ENCODE peak calls at places on chromosome 14, in ten cellular contexts. One of them, this sample, is unnamed.

GRCh38 chr14:64673748-64674147 is 30.5 kb upstream of the PLEKHG3 start:
- DNase-seq in breast epithelium: no peak
- DNase-seq in body of pancreas: no peak
- DNase-seq in H54: no peak
- DNase-seq in erythroblast: peak
- DNase-seq in uterus: no peak
- DNase-seq in endothelial cell of umbilical vein: no peak
- DNase-seq in lower leg skin: no peak
- DNase-seq in K562: no peak
- DNase-seq in heart left ventricle: no peak
- DNase-seq in this sample: no peak

GRCh38 chr14:49991491-49991890 is 98.6 kb downstream of the ARF6 start:
- DNase-seq in breast epithelium: no peak
- DNase-seq in body of pancreas: no peak
- DNase-seq in H54: no peak
- DNase-seq in erythroblast: no peak
- DNase-seq in uterus: no peak
- DNase-seq in endothelial cell of umbilical vein: no peak
- DNase-seq in lower leg skin: peak
- DNase-seq in K562: peak
- DNase-seq in heart left ventricle: no peak
- DNase-seq in this sample: no peak

GRCh38 chr14:92088494-92088893 is 17.9 kb downstream of the ATXN3 start:
- DNase-seq in breast epithelium: no peak
- DNase-seq in body of pancreas: no peak
- DNase-seq in H54: no peak
- DNase-seq in erythroblast: no peak
- DNase-seq in uterus: no peak
- DNase-seq in endothelial cell of umbilical vein: no peak
- DNase-seq in lower leg skin: no peak
- DNase-seq in K562: no peak
- DNase-seq in heart left ventricle: no peak
- DNase-seq in this sample: no peak

GRCh38 chr14:64296561-64296960 is 2.4 kb upstream of the ESR2 start:
- DNase-seq in breast epithelium: no peak
- DNase-seq in body of pancreas: no peak
- DNase-seq in H54: no peak
- DNase-seq in erythroblast: no peak
- DNase-seq in uterus: peak
- DNase-seq in endothelial cell of umbilical vein: peak
- DNase-seq in lower leg skin: no peak
- DNase-seq in K562: no peak
- DNase-seq in heart left ventricle: no peak
- DNase-seq in this sample: no peak

GRCh38 chr14:84343637-84344036 is 1186.3 kb upstream of the FLRT2 start:
- DNase-seq in breast epithelium: no peak
- DNase-seq in body of pancreas: no peak
- DNase-seq in H54: no peak
- DNase-seq in erythroblast: no peak
- DNase-seq in uterus: no peak
- DNase-seq in endothelial cell of umbilical vein: peak
- DNase-seq in lower leg skin: no peak
- DNase-seq in K562: no peak
- DNase-seq in heart left ventricle: no peak
- DNase-seq in this sample: no peak

GRCh38 chr14:89330236-89331002 is 86.6 kb downstream of the FOXN3 start:
- DNase-seq in breast epithelium: no peak
- DNase-seq in body of pancreas: peak
- DNase-seq in H54: no peak
- DNase-seq in erythroblast: no peak
- DNase-seq in uterus: peak
- DNase-seq in endothelial cell of umbilical vein: no peak
- DNase-seq in lower leg skin: no peak
- DNase-seq in K562: no peak
- DNase-seq in heart left ventricle: no peak
- DNase-seq in this sample: no peak

GRCh38 chr14:30719137-30719536 is 97.0 kb downstream of the SCFD1 start:
- DNase-seq in breast epithelium: no peak
- DNase-seq in body of pancreas: no peak
- DNase-seq in H54: no peak
- DNase-seq in erythroblast: no peak
- DNase-seq in uterus: no peak
- DNase-seq in endothelial cell of umbilical vein: no peak
- DNase-seq in lower leg skin: no peak
- DNase-seq in K562: no peak
- DNase-seq in heart left ventricle: no peak
- DNase-seq in this sample: no peak

GRCh38 chr14:89534896-89535615 is 118.0 kb upstream of the FOXN3 start:
- DNase-seq in breast epithelium: no peak
- DNase-seq in body of pancreas: no peak
- DNase-seq in H54: no peak
- DNase-seq in erythroblast: no peak
- DNase-seq in uterus: no peak
- DNase-seq in endothelial cell of umbilical vein: peak
- DNase-seq in lower leg skin: no peak
- DNase-seq in K562: no peak
- DNase-seq in heart left ventricle: no peak
- DNase-seq in this sample: no peak

GRCh38 chr14:101480022-101480746 is 81.1 kb upstream of the DIO3 start:
- DNase-seq in breast epithelium: no peak
- DNase-seq in body of pancreas: peak
- DNase-seq in H54: no peak
- DNase-seq in erythroblast: no peak
- DNase-seq in uterus: peak
- DNase-seq in endothelial cell of umbilical vein: no peak
- DNase-seq in lower leg skin: peak
- DNase-seq in K562: no peak
- DNase-seq in heart left ventricle: peak
- DNase-seq in this sample: no peak

GRCh38 chr14:90644882-90645281 is 171.3 kb downstream of the TTC7B start:
- DNase-seq in breast epithelium: no peak
- DNase-seq in body of pancreas: peak
- DNase-seq in H54: no peak
- DNase-seq in erythroblast: no peak
- DNase-seq in uterus: peak
- DNase-seq in endothelial cell of umbilical vein: no peak
- DNase-seq in lower leg skin: no peak
- DNase-seq in K562: no peak
- DNase-seq in heart left ventricle: no peak
- DNase-seq in this sample: no peak

GRCh38 chr14:63436286-63437098 is 106.7 kb downstream of the PPP2R5E start:
- DNase-seq in breast epithelium: no peak
- DNase-seq in body of pancreas: no peak
- DNase-seq in H54: no peak
- DNase-seq in erythroblast: no peak
- DNase-seq in uterus: no peak
- DNase-seq in endothelial cell of umbilical vein: no peak
- DNase-seq in lower leg skin: no peak
- DNase-seq in K562: no peak
- DNase-seq in heart left ventricle: no peak
- DNase-seq in this sample: no peak

GRCh38 chr14:76091036-76091435 is 60.7 kb upstream of the GPATCH2L start:
- DNase-seq in breast epithelium: peak
- DNase-seq in body of pancreas: peak
- DNase-seq in H54: no peak
- DNase-seq in erythroblast: no peak
- DNase-seq in uterus: peak
- DNase-seq in endothelial cell of umbilical vein: peak
- DNase-seq in lower leg skin: peak
- DNase-seq in K562: peak
- DNase-seq in heart left ventricle: peak
- DNase-seq in this sample: no peak

GRCh38 chr14:73850940-73851339 is 691 bp upstream of the PTGR2 start:
- DNase-seq in breast epithelium: no peak
- DNase-seq in body of pancreas: no peak
- DNase-seq in H54: no peak
- DNase-seq in erythroblast: no peak
- DNase-seq in uterus: no peak
- DNase-seq in endothelial cell of umbilical vein: peak
- DNase-seq in lower leg skin: no peak
- DNase-seq in K562: no peak
- DNase-seq in heart left ventricle: no peak
- DNase-seq in this sample: no peak

GRCh38 chr14:98345186-98345585 is 926.8 kb downstream of the BCL11B start:
- DNase-seq in breast epithelium: no peak
- DNase-seq in body of pancreas: no peak
- DNase-seq in H54: no peak
- DNase-seq in erythroblast: no peak
- DNase-seq in uterus: no peak
- DNase-seq in endothelial cell of umbilical vein: no peak
- DNase-seq in lower leg skin: no peak
- DNase-seq in K562: no peak
- DNase-seq in heart left ventricle: no peak
- DNase-seq in this sample: no peak

DNA sequence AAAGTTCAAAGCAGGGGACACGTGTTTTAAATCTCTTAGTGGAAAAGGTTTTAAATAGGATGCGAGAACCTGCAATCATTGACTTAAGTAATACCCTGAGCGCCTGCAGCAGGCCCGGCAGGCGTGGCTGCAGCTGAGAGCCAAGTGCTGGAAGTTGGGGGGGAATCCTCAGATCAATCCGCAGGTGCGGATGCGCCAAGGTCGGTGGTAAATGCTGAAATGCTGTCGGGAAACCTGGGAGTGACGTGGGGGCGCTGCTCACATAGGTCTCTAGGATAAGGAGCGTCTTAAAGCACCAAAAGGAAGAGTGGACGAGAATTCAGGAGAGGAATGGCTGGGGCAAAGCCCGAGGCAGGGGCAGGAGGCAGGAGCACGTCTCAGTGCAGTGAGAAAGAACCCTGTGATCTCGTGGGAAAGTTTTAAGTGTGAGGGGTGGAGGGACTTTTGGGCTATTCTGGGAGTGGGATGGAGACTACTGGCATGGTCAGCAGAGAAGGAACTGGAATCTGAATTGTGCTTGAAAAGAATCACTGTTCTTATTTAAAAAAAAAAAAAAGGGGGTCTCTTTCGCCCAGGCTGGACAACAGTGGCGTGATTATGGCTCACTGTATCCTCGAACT is 883 bp upstream of the CDCA4 start:
- DNase-seq in breast epithelium: peak
- DNase-seq in body of pancreas: peak
- DNase-seq in H54: no peak
- DNase-seq in erythroblast: peak
- DNase-seq in uterus: peak
- DNase-seq in endothelial cell of umbilical vein: no peak
- DNase-seq in lower leg skin: no peak
- DNase-seq in K562: peak
- DNase-seq in heart left ventricle: no peak
- DNase-seq in this sample: no peak
- TF ChIP-seq POLR2A in breast epithelium: no peak
- TF ChIP-seq POLR2A in body of pancreas: no peak
- TF ChIP-seq POLR2A in H54: no peak
- TF ChIP-seq POLR2A in erythroblast: no peak
- TF ChIP-seq POLR2A in uterus: no peak
- TF ChIP-seq POLR2A in endothelial cell of umbilical vein: no peak
- TF ChIP-seq POLR2A in lower leg skin: no peak
- TF ChIP-seq POLR2A in K562: peak
- TF ChIP-seq POLR2A in heart left ventricle: no peak
- TF ChIP-seq POLR2A in this sample: no peak

GRCh38 chr14:58426819-58427288 is 477 bp downstream of the TIMM9 start:
- DNase-seq in breast epithelium: peak
- DNase-seq in body of pancreas: peak
- DNase-seq in H54: no peak
- DNase-seq in erythroblast: no peak
- DNase-seq in uterus: peak
- DNase-seq in endothelial cell of umbilical vein: peak
- DNase-seq in lower leg skin: peak
- DNase-seq in K562: peak
- DNase-seq in heart left ventricle: peak
- DNase-seq in this sample: no peak

GRCh38 chr14:58430156-58430555 is 2.6 kb downstream of the KIAA0586 start:
- DNase-seq in breast epithelium: no peak
- DNase-seq in body of pancreas: no peak
- DNase-seq in H54: no peak
- DNase-seq in erythroblast: peak
- DNase-seq in uterus: no peak
- DNase-seq in endothelial cell of umbilical vein: peak
- DNase-seq in lower leg skin: no peak
- DNase-seq in K562: no peak
- DNase-seq in heart left ventricle: no peak
- DNase-seq in this sample: no peak

GRCh38 chr14:58428011-58428807 is 690 bp downstream of the KIAA0586 start:
- DNase-seq in breast epithelium: no peak
- DNase-seq in body of pancreas: no peak
- DNase-seq in H54: no peak
- DNase-seq in erythroblast: peak
- DNase-seq in uterus: no peak
- DNase-seq in endothelial cell of umbilical vein: peak
- DNase-seq in lower leg skin: no peak
- DNase-seq in K562: peak
- DNase-seq in heart left ventricle: no peak
- DNase-seq in this sample: no peak

GRCh38 chr14:58427289-58428010 is at the start of the genes KIAA0586 and TIMM9:
- DNase-seq in breast epithelium: peak
- DNase-seq in body of pancreas: peak
- DNase-seq in H54: peak
- DNase-seq in erythroblast: peak
- DNase-seq in uterus: peak
- DNase-seq in endothelial cell of umbilical vein: peak
- DNase-seq in lower leg skin: peak
- DNase-seq in K562: peak
- DNase-seq in heart left ventricle: peak
- DNase-seq in this sample: peak
- TF ChIP-seq POLR2A in breast epithelium: peak
- TF ChIP-seq POLR2A in body of pancreas: no peak
- TF ChIP-seq POLR2A in H54: peak
- TF ChIP-seq POLR2A in erythroblast: peak
- TF ChIP-seq POLR2A in uterus: peak
- TF ChIP-seq POLR2A in endothelial cell of umbilical vein: peak
- TF ChIP-seq POLR2A in lower leg skin: no peak
- TF ChIP-seq POLR2A in K562: peak
- TF ChIP-seq POLR2A in heart left ventricle: peak
- TF ChIP-seq POLR2A in this sample: no peak

DNA sequence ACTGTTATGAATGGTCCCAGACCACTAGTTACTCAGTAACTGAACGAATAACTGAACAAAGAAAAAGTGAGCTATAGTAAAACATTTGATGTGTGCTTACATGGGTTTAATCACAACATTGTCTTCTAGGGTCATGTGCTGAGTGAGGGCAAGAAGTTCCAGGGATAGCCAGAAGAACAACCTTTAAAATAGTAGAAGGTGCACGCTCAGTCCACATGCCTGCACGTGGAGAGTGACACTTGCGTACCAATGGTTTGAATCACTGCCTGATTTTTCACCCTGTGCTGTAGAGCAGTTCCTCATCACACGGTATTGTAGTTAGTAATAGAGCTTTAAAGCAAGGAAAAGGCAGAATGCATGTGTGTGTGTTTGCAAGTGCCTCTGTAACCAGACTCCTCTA is 224.2 kb downstream of the EGLN3 start:
- DNase-seq in breast epithelium: no peak
- DNase-seq in body of pancreas: no peak
- DNase-seq in H54: no peak
- DNase-seq in erythroblast: no peak
- DNase-seq in uterus: no peak
- DNase-seq in endothelial cell of umbilical vein: no peak
- DNase-seq in lower leg skin: no peak
- DNase-seq in K562: no peak
- DNase-seq in heart left ventricle: no peak
- DNase-seq in this sample: no peak
- TF ChIP-seq POLR2A in breast epithelium: no peak
- TF ChIP-seq POLR2A in body of pancreas: no peak
- TF ChIP-seq POLR2A in H54: no peak
- TF ChIP-seq POLR2A in erythroblast: no peak
- TF ChIP-seq POLR2A in uterus: no peak
- TF ChIP-seq POLR2A in endothelial cell of umbilical vein: no peak
- TF ChIP-seq POLR2A in lower leg skin: no peak
- TF ChIP-seq POLR2A in K562: no peak
- TF ChIP-seq POLR2A in heart left ventricle: no peak
- TF ChIP-seq POLR2A in this sample: no peak

GRCh38 chr14:67630186-67630585 is 10.5 kb downstream of the ARG2 start:
- DNase-seq in breast epithelium: no peak
- DNase-seq in body of pancreas: no peak
- DNase-seq in H54: no peak
- DNase-seq in erythroblast: peak
- DNase-seq in uterus: no peak
- DNase-seq in endothelial cell of umbilical vein: no peak
- DNase-seq in lower leg skin: no peak
- DNase-seq in K562: no peak
- DNase-seq in heart left ventricle: no peak
- DNase-seq in this sample: no peak
- TF ChIP-seq POLR2A in breast epithelium: no peak
- TF ChIP-seq POLR2A in body of pancreas: no peak
- TF ChIP-seq POLR2A in H54: no peak
- TF ChIP-seq POLR2A in erythroblast: no peak
- TF ChIP-seq POLR2A in uterus: no peak
- TF ChIP-seq POLR2A in endothelial cell of umbilical vein: no peak
- TF ChIP-seq POLR2A in lower leg skin: no peak
- TF ChIP-seq POLR2A in K562: no peak
- TF ChIP-seq POLR2A in heart left ventricle: no peak
- TF ChIP-seq POLR2A in this sample: no peak

This sample was measured in esophagus squamous epithelium.